ENCODE peak calls at places on chromosomes 2 and 18, in ten cellular contexts. One of them, this sample, is unnamed. For H3K27me3, the result is how much of the 10 kb centered on the place peaks cover.

GRCh38 chr18:68494802-68495560 is 219.9 kb downstream of the TMX3 start:
- DNase-seq in adrenal gland: no peak
- DNase-seq in left lung: no peak
- DNase-seq in iPS DF 6.9: no peak
- DNase-seq in psoas muscle: no peak
- DNase-seq in fibroblast of lung: peak
- DNase-seq in sigmoid colon: no peak
- DNase-seq in small intestine: no peak
- DNase-seq in vagina: no peak
- DNase-seq in naive thymus-derived CD4-positive, alpha-beta T cell: no peak
- DNase-seq in this sample: no peak

GRCh38 chr2:241595600-241596140 is 37.1 kb downstream of the BOK start:
- DNase-seq in adrenal gland: no peak
- DNase-seq in left lung: no peak
- DNase-seq in iPS DF 6.9: no peak
- DNase-seq in psoas muscle: no peak
- DNase-seq in fibroblast of lung: no peak
- DNase-seq in sigmoid colon: no peak
- DNase-seq in small intestine: no peak
- DNase-seq in vagina: no peak
- DNase-seq in naive thymus-derived CD4-positive, alpha-beta T cell: no peak
- DNase-seq in this sample: no peak

GRCh38 chr18:77754475-77755044 is 504.9 kb downstream of the GALR1 start:
- DNase-seq in adrenal gland: no peak
- DNase-seq in left lung: no peak
- DNase-seq in iPS DF 6.9: no peak
- DNase-seq in psoas muscle: no peak
- DNase-seq in fibroblast of lung: no peak
- DNase-seq in sigmoid colon: no peak
- DNase-seq in small intestine: no peak
- DNase-seq in vagina: no peak
- DNase-seq in naive thymus-derived CD4-positive, alpha-beta T cell: no peak
- DNase-seq in this sample: no peak

GRCh38 chr2:27776097-27776496 is 4.6 kb downstream of the MRPL33 start:
- DNase-seq in adrenal gland: peak
- DNase-seq in left lung: no peak
- DNase-seq in iPS DF 6.9: no peak
- DNase-seq in psoas muscle: peak
- DNase-seq in fibroblast of lung: peak
- DNase-seq in sigmoid colon: peak
- DNase-seq in small intestine: no peak
- DNase-seq in vagina: no peak
- DNase-seq in naive thymus-derived CD4-positive, alpha-beta T cell: no peak
- DNase-seq in this sample: no peak

GRCh38 chr2:228556707-228557106 is 375.2 kb upstream of the SPHKAP start:
- DNase-seq in adrenal gland: no peak
- DNase-seq in left lung: no peak
- DNase-seq in iPS DF 6.9: no peak
- DNase-seq in psoas muscle: no peak
- DNase-seq in fibroblast of lung: peak
- DNase-seq in sigmoid colon: no peak
- DNase-seq in small intestine: peak
- DNase-seq in vagina: no peak
- DNase-seq in naive thymus-derived CD4-positive, alpha-beta T cell: no peak
- DNase-seq in this sample: no peak

GRCh38 chr2:227325824-227326195 is 759 bp downstream of the MFF start:
- DNase-seq in adrenal gland: peak
- DNase-seq in left lung: peak
- DNase-seq in iPS DF 6.9: no peak
- DNase-seq in psoas muscle: no peak
- DNase-seq in fibroblast of lung: peak
- DNase-seq in sigmoid colon: peak
- DNase-seq in small intestine: peak
- DNase-seq in vagina: no peak
- DNase-seq in naive thymus-derived CD4-positive, alpha-beta T cell: no peak
- DNase-seq in this sample: no peak

GRCh38 chr2:214543386-214543955 is 132.6 kb downstream of the VWC2L start:
- DNase-seq in adrenal gland: no peak
- DNase-seq in left lung: no peak
- DNase-seq in iPS DF 6.9: no peak
- DNase-seq in psoas muscle: no peak
- DNase-seq in fibroblast of lung: peak
- DNase-seq in sigmoid colon: no peak
- DNase-seq in small intestine: no peak
- DNase-seq in vagina: no peak
- DNase-seq in naive thymus-derived CD4-positive, alpha-beta T cell: no peak
- DNase-seq in this sample: no peak

GRCh38 chr2:152861349-152861942 is 143.0 kb downstream of the ARL6IP6 start:
- DNase-seq in adrenal gland: peak
- DNase-seq in left lung: no peak
- DNase-seq in iPS DF 6.9: peak
- DNase-seq in psoas muscle: no peak
- DNase-seq in fibroblast of lung: peak
- DNase-seq in sigmoid colon: no peak
- DNase-seq in small intestine: peak
- DNase-seq in vagina: no peak
- DNase-seq in naive thymus-derived CD4-positive, alpha-beta T cell: no peak
- DNase-seq in this sample: no peak

GRCh38 chr2:238850096-238850495 is 2.2 kb downstream of the TWIST2 start:
- DNase-seq in adrenal gland: no peak
- DNase-seq in left lung: no peak
- DNase-seq in iPS DF 6.9: no peak
- DNase-seq in psoas muscle: no peak
- DNase-seq in fibroblast of lung: peak
- DNase-seq in sigmoid colon: no peak
- DNase-seq in small intestine: no peak
- DNase-seq in vagina: no peak
- DNase-seq in naive thymus-derived CD4-positive, alpha-beta T cell: no peak
- DNase-seq in this sample: no peak

GRCh38 chr2:238852186-238852869 is 4.4 kb downstream of the TWIST2 start:
- DNase-seq in adrenal gland: no peak
- DNase-seq in left lung: no peak
- DNase-seq in iPS DF 6.9: no peak
- DNase-seq in psoas muscle: no peak
- DNase-seq in fibroblast of lung: peak
- DNase-seq in sigmoid colon: no peak
- DNase-seq in small intestine: no peak
- DNase-seq in vagina: no peak
- DNase-seq in naive thymus-derived CD4-positive, alpha-beta T cell: no peak
- DNase-seq in this sample: no peak

GRCh38 chr2:238848941-238849853 is 1.3 kb downstream of the TWIST2 start:
- DNase-seq in adrenal gland: no peak
- DNase-seq in left lung: no peak
- DNase-seq in iPS DF 6.9: no peak
- DNase-seq in psoas muscle: no peak
- DNase-seq in fibroblast of lung: peak
- DNase-seq in sigmoid colon: no peak
- DNase-seq in small intestine: no peak
- DNase-seq in vagina: no peak
- DNase-seq in naive thymus-derived CD4-positive, alpha-beta T cell: no peak
- DNase-seq in this sample: no peak

GRCh38 chr2:238851751-238852150 is 3.9 kb downstream of the TWIST2 start:
- DNase-seq in adrenal gland: no peak
- DNase-seq in left lung: no peak
- DNase-seq in iPS DF 6.9: no peak
- DNase-seq in psoas muscle: no peak
- DNase-seq in fibroblast of lung: peak
- DNase-seq in sigmoid colon: no peak
- DNase-seq in small intestine: no peak
- DNase-seq in vagina: no peak
- DNase-seq in naive thymus-derived CD4-positive, alpha-beta T cell: no peak
- DNase-seq in this sample: no peak

DNA sequence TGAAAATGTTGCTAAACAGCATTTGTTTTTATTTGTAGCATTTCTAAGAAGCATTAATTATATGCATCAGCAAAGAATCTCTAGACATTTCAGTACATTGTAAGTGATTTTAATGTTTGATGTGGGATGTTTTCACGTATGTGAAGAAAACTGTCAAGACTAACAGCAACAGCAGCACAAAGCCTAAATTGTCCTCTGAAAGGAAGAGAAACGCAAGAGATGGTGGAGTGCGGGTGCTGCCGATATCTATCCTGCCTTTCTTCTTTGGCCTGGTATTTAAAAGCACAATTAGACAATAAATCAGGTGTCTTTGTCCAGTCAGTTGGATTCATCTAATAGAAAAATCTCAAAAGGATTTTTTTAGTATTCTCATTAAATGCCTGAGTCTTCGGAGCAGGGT is 3.1 kb downstream of the TWIST2 start:
- DNase-seq in adrenal gland: no peak
- DNase-seq in left lung: no peak
- DNase-seq in iPS DF 6.9: no peak
- DNase-seq in psoas muscle: no peak
- DNase-seq in fibroblast of lung: no peak
- DNase-seq in sigmoid colon: no peak
- DNase-seq in small intestine: no peak
- DNase-seq in vagina: no peak
- DNase-seq in naive thymus-derived CD4-positive, alpha-beta T cell: no peak
- DNase-seq in this sample: no peak
- H3K4me3 ChIP-seq in adrenal gland: no peak
- H3K4me3 ChIP-seq in left lung: no peak
- H3K4me3 ChIP-seq in iPS DF 6.9: no peak
- H3K4me3 ChIP-seq in psoas muscle: no peak
- H3K4me3 ChIP-seq in fibroblast of lung: peak
- H3K4me3 ChIP-seq in sigmoid colon: peak
- H3K4me3 ChIP-seq in small intestine: no peak
- H3K4me3 ChIP-seq in vagina: peak
- H3K4me3 ChIP-seq in naive thymus-derived CD4-positive, alpha-beta T cell: no peak
- H3K4me3 ChIP-seq in this sample: no peak

GRCh38 chr2:108980076-108980475 is 8.9 kb downstream of the EDAR start:
- DNase-seq in adrenal gland: no peak
- DNase-seq in left lung: no peak
- DNase-seq in iPS DF 6.9: no peak
- DNase-seq in psoas muscle: no peak
- DNase-seq in fibroblast of lung: no peak
- DNase-seq in sigmoid colon: no peak
- DNase-seq in small intestine: no peak
- DNase-seq in vagina: no peak
- DNase-seq in naive thymus-derived CD4-positive, alpha-beta T cell: no peak
- DNase-seq in this sample: no peak

GRCh38 chr2:108982259-108982679 is 6.8 kb downstream of the EDAR start:
- DNase-seq in adrenal gland: no peak
- DNase-seq in left lung: no peak
- DNase-seq in iPS DF 6.9: no peak
- DNase-seq in psoas muscle: no peak
- DNase-seq in fibroblast of lung: no peak
- DNase-seq in sigmoid colon: no peak
- DNase-seq in small intestine: no peak
- DNase-seq in vagina: no peak
- DNase-seq in naive thymus-derived CD4-positive, alpha-beta T cell: no peak
- DNase-seq in this sample: no peak

GRCh38 chr2:108983610-108984009 is 5.4 kb downstream of the EDAR start:
- DNase-seq in adrenal gland: no peak
- DNase-seq in left lung: no peak
- DNase-seq in iPS DF 6.9: no peak
- DNase-seq in psoas muscle: no peak
- DNase-seq in fibroblast of lung: no peak
- DNase-seq in sigmoid colon: no peak
- DNase-seq in small intestine: no peak
- DNase-seq in vagina: no peak
- DNase-seq in naive thymus-derived CD4-positive, alpha-beta T cell: no peak
- DNase-seq in this sample: no peak

GRCh38 chr2:108978709-108979111 is 10.3 kb downstream of the EDAR start:
- DNase-seq in adrenal gland: no peak
- DNase-seq in left lung: no peak
- DNase-seq in iPS DF 6.9: no peak
- DNase-seq in psoas muscle: no peak
- DNase-seq in fibroblast of lung: peak
- DNase-seq in sigmoid colon: no peak
- DNase-seq in small intestine: no peak
- DNase-seq in vagina: no peak
- DNase-seq in naive thymus-derived CD4-positive, alpha-beta T cell: no peak
- DNase-seq in this sample: no peak

GRCh38 chr2:108981846-108982245 is 7.2 kb downstream of the EDAR start:
- DNase-seq in adrenal gland: no peak
- DNase-seq in left lung: no peak
- DNase-seq in iPS DF 6.9: no peak
- DNase-seq in psoas muscle: no peak
- DNase-seq in fibroblast of lung: no peak
- DNase-seq in sigmoid colon: no peak
- DNase-seq in small intestine: no peak
- DNase-seq in vagina: no peak
- DNase-seq in naive thymus-derived CD4-positive, alpha-beta T cell: no peak
- DNase-seq in this sample: no peak
- H3K27me3 ChIP-seq in adrenal gland: under half
- H3K27me3 ChIP-seq in left lung: under half
- H3K27me3 ChIP-seq in iPS DF 6.9: under half
- H3K27me3 ChIP-seq in psoas muscle: under half
- H3K27me3 ChIP-seq in fibroblast of lung: under half
- H3K27me3 ChIP-seq in sigmoid colon: under half
- H3K27me3 ChIP-seq in small intestine: under half
- H3K27me3 ChIP-seq in vagina: under half
- H3K27me3 ChIP-seq in naive thymus-derived CD4-positive, alpha-beta T cell: under half
- H3K27me3 ChIP-seq in this sample: under half

DNA sequence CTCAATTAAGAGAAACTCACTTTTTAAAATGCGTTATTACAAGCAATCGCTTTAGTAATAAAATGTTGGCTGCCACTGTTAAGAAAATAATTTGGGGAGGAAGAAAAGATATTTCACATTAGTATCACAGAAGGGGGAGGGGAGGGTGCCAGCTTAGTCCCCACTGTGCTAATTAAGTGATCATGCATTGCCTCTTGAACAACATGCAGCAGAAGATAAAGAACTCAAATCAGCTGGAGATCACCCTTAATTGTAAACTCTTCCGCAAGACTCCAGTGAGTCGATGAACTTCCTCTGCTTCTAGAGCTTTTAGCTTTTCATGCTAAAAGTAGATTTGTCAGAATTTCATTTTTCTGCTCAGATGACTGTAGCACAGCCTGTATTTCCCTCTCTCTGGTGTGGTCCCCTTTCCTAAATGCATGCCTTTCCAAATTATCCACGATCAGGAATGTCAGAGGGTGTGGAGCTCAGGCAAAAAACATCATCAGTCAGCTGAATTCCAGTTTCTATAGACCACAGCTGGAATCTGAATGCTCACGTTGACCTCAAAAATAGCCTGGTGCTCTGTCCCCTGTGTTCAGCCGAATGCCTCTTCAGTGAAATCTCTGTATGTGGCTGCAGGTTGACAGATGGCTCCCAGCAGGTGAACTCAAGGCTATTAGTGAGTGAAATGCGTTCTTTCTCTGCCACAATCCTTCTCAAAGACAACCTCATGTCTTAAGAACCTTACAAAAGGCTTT is 156.8 kb upstream of the UNC80 start:
- DNase-seq in adrenal gland: no peak
- DNase-seq in left lung: no peak
- DNase-seq in iPS DF 6.9: peak
- DNase-seq in psoas muscle: no peak
- DNase-seq in fibroblast of lung: no peak
- DNase-seq in sigmoid colon: no peak
- DNase-seq in small intestine: no peak
- DNase-seq in vagina: no peak
- DNase-seq in naive thymus-derived CD4-positive, alpha-beta T cell: no peak
- DNase-seq in this sample: no peak
- H3K27ac ChIP-seq in adrenal gland: no peak
- H3K27ac ChIP-seq in left lung: no peak
- H3K27ac ChIP-seq in iPS DF 6.9: no peak
- H3K27ac ChIP-seq in psoas muscle: no peak
- H3K27ac ChIP-seq in fibroblast of lung: no peak
- H3K27ac ChIP-seq in sigmoid colon: no peak
- H3K27ac ChIP-seq in small intestine: no peak
- H3K27ac ChIP-seq in vagina: no peak
- H3K27ac ChIP-seq in naive thymus-derived CD4-positive, alpha-beta T cell: no peak
- H3K27ac ChIP-seq in this sample: no peak

GRCh38 chr18:79949571-79950439 is 1.6 kb downstream of the SLC66A2 start:
- DNase-seq in adrenal gland: no peak
- DNase-seq in left lung: peak
- DNase-seq in iPS DF 6.9: no peak
- DNase-seq in psoas muscle: no peak
- DNase-seq in fibroblast of lung: no peak
- DNase-seq in sigmoid colon: peak
- DNase-seq in small intestine: no peak
- DNase-seq in vagina: no peak
- DNase-seq in naive thymus-derived CD4-positive, alpha-beta T cell: no peak
- DNase-seq in this sample: no peak
- H3K4me3 ChIP-seq in adrenal gland: no peak
- H3K4me3 ChIP-seq in left lung: peak
- H3K4me3 ChIP-seq in iPS DF 6.9: no peak
- H3K4me3 ChIP-seq in psoas muscle: peak
- H3K4me3 ChIP-seq in fibroblast of lung: peak
- H3K4me3 ChIP-seq in sigmoid colon: peak
- H3K4me3 ChIP-seq in small intestine: no peak
- H3K4me3 ChIP-seq in vagina: peak
- H3K4me3 ChIP-seq in naive thymus-derived CD4-positive, alpha-beta T cell: peak
- H3K4me3 ChIP-seq in this sample: peak

This sample was measured in CD8-positive, alpha-beta memory T cell.